ENCODE peak calls at places on chromosomes 5 and 9, in six cellular contexts. C is HepG2, T is H1, O is GM12878, I is GM12892, Q is K562. N is an unnamed sample.

GRCh38 chr9:37650873-37651768 is at the start of gene FRMPD1:
- DNase-seq in C (peak), T (peak), O (no peak), I (peak), Q (no peak), N (peak)

GRCh38 chr5:109937951-109938350 is 248.2 kb downstream of the MAN2A1 start:
- DNase-seq in C (no peak), T (no peak), O (no peak), I (no peak), Q (no peak), N (no peak)

GRCh38 chr9:6215562-6215961 is at the start of gene IL33:
- DNase-seq in C (no peak), T (no peak), O (no peak), I (no peak), Q (no peak), N (no peak)

GRCh38 chr5:95619096-95619495 is 791 bp upstream of the GPR150 start:
- DNase-seq in C (no peak), T (no peak), O (no peak), I (no peak), Q (no peak), N (no peak)

GRCh38 chr9:96495341-96495740 is 45.4 kb downstream of the HABP4 start:
- DNase-seq in C (no peak), T (no peak), O (no peak), I (no peak), Q (no peak), N (no peak)

GRCh38 chr9:82168585-82168984 is 180.0 kb downstream of the SPATA31D1 start:
- DNase-seq in C (no peak), T (no peak), O (no peak), I (no peak), Q (no peak), N (no peak)

GRCh38 chr5:1203968-1204692 is 2.7 kb downstream of the SLC6A19 start:
- DNase-seq in C (no peak), T (no peak), O (no peak), I (no peak), Q (no peak), N (no peak)

GRCh38 chr5:2387224-2388004 is 364.1 kb downstream of the IRX2 start:
- DNase-seq in C (no peak), T (no peak), O (no peak), I (no peak), Q (no peak), N (no peak)

GRCh38 chr5:8525835-8526234 is 656.9 kb downstream of the MTRR start:
- DNase-seq in C (no peak), T (no peak), O (no peak), I (no peak), Q (no peak), N (no peak)

GRCh38 chr5:73282923-73283322 is 109.9 kb downstream of the TMEM174 start:
- DNase-seq in C (no peak), T (no peak), O (no peak), I (no peak), Q (no peak), N (no peak)

GRCh38 chr5:134769206-134769605 is 10.6 kb downstream of the DDX46 start:
- DNase-seq in C (peak), T (no peak), O (no peak), I (no peak), Q (no peak), N (no peak)

GRCh38 chr5:79666758-79667157 is 22.9 kb upstream of the CMYA5 start:
- DNase-seq in C (no peak), T (no peak), O (no peak), I (no peak), Q (no peak), N (no peak)

GRCh38 chr9:76761448-76761847 is 2.8 kb upstream of the PCA3 start:
- DNase-seq in C (no peak), T (no peak), O (no peak), I (no peak), Q (peak), N (no peak)

DNA sequence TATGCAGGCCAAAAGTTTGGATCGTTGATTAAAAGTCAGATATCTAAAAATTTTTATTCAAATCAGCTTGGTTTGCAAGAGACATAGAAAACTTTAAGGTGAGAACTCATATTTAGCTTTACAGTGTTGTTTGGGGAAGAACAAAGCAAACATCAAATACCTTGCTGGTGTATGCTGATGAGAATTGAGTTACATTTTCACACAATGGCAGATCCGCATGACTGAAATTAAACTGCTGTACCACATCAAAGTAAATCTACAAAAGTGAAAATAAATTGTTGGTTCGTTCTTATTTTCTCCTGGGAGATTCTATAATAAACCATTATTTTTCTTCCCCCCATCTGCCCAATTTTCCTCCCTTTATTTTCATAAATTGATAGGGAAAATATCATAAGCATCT is 198.2 kb upstream of the PCSK5 start:
- DNase-seq in C (no peak), T (no peak), O (no peak), I (no peak), Q (no peak), N (no peak)
- TF ChIP-seq TAF1 in C (no peak), T (no peak), O (no peak), I (no peak), Q (no peak), N (no peak)

DNA sequence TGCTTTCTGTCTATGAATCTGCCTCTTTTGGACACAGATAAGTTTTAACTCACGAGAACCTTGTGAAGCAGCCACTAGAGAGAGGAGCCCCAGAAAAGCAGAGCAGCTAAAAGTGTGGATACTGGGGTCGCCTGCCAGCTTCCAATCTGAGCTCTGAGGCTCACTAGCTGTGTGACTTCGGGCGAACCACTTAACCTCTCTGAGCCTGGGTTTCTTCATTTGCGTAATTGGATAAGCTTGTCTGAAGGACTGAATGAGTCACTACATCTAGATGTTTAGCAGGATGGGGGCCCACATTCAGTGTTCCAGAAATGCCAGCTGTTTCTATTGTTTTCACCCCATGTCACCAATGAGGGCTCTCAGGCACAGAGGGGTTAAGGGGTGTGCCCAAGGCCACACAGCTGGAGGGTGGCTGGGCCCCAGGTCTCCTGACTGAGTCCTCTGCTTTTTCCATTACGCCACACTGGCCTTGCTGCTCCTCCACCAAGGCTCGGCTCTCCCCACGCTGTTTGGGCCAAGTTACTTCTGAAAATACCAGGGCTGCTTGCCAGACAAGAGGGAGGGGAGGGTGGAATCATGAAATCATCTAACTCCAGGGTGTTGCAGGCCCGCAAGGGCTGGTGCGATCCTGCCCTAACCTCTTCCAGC is 36.2 kb downstream of the SH3PXD2B start:
- DNase-seq in C (peak), T (no peak), O (no peak), I (no peak), Q (no peak), N (no peak)
- TF ChIP-seq POLR2AphosphoS5 in C (no peak), T (no peak), O (no peak), I (no peak), Q (no peak), N (no peak)

GRCh38 chr5:60701317-60701988 is 1.5 kb upstream of the DEPDC1B start:
- DNase-seq in C (no peak), T (no peak), O (no peak), I (no peak), Q (no peak), N (no peak)

GRCh38 chr5:60699549-60700346 is at the start of gene DEPDC1B:
- DNase-seq in C (peak), T (peak), O (peak), I (peak), Q (peak), N (peak)

GRCh38 chr5:60703944-60704343 is 4.0 kb upstream of the DEPDC1B start:
- DNase-seq in C (no peak), T (no peak), O (no peak), I (no peak), Q (no peak), N (no peak)

GRCh38 chr5:60698316-60698715 is 1.6 kb downstream of the DEPDC1B start:
- DNase-seq in C (no peak), T (no peak), O (no peak), I (no peak), Q (no peak), N (no peak)

GRCh38 chr5:60700347-60700815 is 415 bp upstream of the DEPDC1B start:
- DNase-seq in C (peak), T (no peak), O (no peak), I (no peak), Q (no peak), N (no peak)
- TF ChIP-seq POLR2A in C (no peak), T (no peak), O (no peak), I (no peak), Q (no peak), N (no peak)

GRCh38 chr5:128441923-128442322 is 96.1 kb downstream of the FBN2 start:
- DNase-seq in C (no peak), T (no peak), O (no peak), I (no peak), Q (no peak), N (no peak)
- TF ChIP-seq TAF1 in C (no peak), T (no peak), O (no peak), I (no peak), Q (no peak), N (no peak)

DNA sequence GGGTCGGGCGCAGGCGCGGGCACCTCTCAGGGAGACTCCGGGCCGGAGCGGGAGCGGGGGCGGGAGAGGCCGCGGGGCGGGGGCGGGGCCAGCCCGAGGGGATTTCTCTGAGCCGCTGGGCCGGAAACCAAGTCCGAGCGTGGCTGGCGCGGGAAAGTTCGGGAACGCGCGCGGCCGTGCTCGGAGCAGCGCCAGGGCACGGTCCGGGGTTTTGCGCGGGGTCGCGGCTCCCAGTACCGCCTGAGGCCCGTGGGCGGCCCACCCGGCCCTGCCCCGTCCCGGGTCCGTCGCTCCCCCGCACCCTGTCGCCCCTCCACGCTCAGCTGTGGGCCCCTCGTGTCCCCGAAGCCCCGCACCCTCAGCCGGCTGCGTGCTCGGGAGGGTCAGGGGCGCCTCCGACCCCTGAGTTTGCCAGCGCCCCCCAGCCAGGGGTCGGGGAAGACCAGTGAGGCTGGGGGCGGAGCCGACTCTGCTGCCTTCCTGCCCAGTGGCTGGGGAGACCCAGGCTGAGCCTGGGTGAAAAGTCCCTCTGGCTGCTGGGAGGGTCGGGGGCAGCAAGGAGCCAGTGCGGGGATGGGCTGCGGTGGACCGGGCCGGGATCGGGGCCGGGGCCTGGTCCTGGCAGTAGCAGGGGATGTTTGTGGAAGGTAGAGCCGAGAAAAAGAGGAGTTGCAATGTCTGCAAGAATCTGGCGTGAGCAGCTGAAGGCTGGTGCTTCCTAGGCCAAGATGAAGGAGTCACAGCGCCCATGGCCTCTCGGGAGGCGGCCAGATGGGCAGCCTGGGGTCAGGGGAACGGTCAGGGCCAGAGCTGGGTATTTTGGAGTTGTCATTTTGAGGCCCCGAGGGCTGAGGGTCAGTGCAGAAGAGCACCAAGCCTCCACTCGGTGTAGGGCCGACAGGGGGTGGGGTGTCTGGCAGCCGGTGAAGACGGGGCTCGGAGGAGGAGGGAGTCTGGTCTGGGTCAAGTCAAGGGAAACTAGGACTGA is 588 bp downstream of the TRAF2 start:
- DNase-seq in C (no peak), T (peak), O (no peak), I (peak), Q (peak), N (peak)
- TF ChIP-seq POLR2AphosphoS5 in C (peak), T (no peak), O (peak), I (no peak), Q (no peak), N (no peak)

GRCh38 chr9:35684921-35685320 is 4.8 kb downstream of the TPM2 start:
- DNase-seq in C (no peak), T (no peak), O (no peak), I (no peak), Q (no peak), N (no peak)

GRCh38 chr9:35687306-35687705 is 2.4 kb downstream of the TPM2 start:
- DNase-seq in C (peak), T (no peak), O (no peak), I (no peak), Q (no peak), N (no peak)

GRCh38 chr9:35685506-35685905 is 4.2 kb downstream of the TPM2 start:
- DNase-seq in C (no peak), T (no peak), O (no peak), I (no peak), Q (no peak), N (no peak)

GRCh38 chr9:35687972-35688557 is 1.7 kb downstream of the TPM2 start:
- DNase-seq in C (no peak), T (no peak), O (no peak), I (no peak), Q (no peak), N (no peak)

DNA sequence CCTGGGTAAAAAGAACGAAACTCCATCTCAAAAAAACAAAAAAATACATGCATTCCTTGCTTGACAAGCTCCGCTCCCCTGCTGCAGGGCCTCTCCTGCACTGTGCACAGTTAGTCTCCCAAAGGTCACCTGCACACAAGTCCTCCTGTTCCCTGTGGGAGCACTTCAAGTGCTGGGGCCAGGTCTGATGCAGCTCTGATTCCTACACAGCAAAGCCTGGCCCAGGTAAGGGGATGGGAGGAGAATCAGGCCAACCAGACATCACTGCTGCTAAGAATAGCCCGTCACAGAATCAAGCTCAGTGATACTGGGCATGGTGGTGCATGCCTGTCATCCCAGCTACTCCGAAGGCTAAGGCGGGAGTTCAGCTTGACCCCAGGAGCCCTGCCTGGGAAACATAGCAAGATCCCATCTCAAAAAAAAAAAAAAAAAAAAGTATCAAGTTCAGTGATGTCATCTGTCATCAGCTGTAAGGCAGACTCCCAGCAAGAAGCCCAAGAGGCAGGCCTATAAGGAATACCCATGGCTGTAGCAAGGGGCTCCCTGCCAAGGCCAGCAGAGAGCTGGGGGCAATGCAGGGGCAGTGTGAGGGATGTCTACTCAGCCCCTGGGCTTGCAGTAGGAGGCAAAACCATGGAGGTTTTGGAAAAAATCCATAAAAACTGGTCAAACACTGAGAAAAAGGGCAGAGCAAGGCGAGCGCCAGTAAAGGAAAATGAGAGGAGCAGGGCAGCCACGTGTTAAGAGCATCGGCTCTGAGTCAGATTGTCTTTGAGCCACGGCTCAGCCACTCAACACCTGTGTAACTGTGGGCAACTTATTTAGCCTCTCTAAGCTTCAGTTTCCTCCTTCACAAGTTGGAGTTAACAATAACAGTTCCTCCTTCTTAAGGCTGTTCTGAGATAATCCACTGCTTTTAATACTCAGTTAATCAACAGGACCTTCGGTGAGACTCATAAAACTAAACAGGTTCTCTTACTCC is 3.2 kb downstream of the TPM2 start:
- DNase-seq in C (no peak), T (no peak), O (no peak), I (no peak), Q (no peak), N (no peak)
- TF ChIP-seq POLR2A in C (no peak), T (no peak), O (no peak), I (no peak), Q (no peak), N (no peak)

GRCh38 chr5:19605846-19606407 is 382.1 kb downstream of the CDH18 start:
- DNase-seq in C (no peak), T (no peak), O (no peak), I (no peak), Q (no peak), N (no peak)
- TF ChIP-seq TAF1 in C (no peak), T (no peak), O (no peak), I (no peak), Q (no peak), N (no peak)

DNA sequence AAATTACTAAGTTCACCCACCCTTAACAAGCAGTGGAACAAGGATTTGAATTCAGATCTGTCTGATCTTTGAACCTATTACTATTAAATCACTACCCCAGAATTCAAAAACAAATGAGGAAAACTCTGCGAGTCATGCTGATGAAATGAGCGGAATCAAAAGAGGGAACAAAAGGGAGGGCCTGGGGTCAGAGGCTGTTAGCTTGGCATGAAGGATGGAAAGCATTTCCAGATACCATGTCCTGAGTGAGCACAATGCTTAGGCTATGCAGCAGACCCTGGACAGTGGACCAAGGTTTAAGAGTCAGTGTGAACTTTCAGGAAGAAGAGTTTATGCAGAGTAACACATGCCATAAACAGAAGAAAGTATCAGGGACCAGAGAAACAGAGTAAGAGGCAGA is 30.5 kb downstream of the GRIA1 start:
- DNase-seq in C (no peak), T (no peak), O (no peak), I (no peak), Q (no peak), N (no peak)
- TF ChIP-seq POLR2AphosphoS5 in C (no peak), T (no peak), O (no peak), I (no peak), Q (no peak), N (no peak)

GRCh38 chr9:95142728-95143127 is 174.8 kb downstream of the FANCC start:
- DNase-seq in C (no peak), T (no peak), O (no peak), I (no peak), Q (no peak), N (no peak)

GRCh38 chr9:95140821-95141220 is 176.7 kb downstream of the FANCC start:
- DNase-seq in C (no peak), T (no peak), O (no peak), I (no peak), Q (no peak), N (no peak)

GRCh38 chr9:95148121-95148520 is 169.4 kb downstream of the FANCC start:
- DNase-seq in C (no peak), T (no peak), O (no peak), I (no peak), Q (no peak), N (no peak)

GRCh38 chr9:95147452-95147851 is 170.1 kb downstream of the FANCC start:
- DNase-seq in C (no peak), T (no peak), O (no peak), I (no peak), Q (no peak), N (no peak)

DNA sequence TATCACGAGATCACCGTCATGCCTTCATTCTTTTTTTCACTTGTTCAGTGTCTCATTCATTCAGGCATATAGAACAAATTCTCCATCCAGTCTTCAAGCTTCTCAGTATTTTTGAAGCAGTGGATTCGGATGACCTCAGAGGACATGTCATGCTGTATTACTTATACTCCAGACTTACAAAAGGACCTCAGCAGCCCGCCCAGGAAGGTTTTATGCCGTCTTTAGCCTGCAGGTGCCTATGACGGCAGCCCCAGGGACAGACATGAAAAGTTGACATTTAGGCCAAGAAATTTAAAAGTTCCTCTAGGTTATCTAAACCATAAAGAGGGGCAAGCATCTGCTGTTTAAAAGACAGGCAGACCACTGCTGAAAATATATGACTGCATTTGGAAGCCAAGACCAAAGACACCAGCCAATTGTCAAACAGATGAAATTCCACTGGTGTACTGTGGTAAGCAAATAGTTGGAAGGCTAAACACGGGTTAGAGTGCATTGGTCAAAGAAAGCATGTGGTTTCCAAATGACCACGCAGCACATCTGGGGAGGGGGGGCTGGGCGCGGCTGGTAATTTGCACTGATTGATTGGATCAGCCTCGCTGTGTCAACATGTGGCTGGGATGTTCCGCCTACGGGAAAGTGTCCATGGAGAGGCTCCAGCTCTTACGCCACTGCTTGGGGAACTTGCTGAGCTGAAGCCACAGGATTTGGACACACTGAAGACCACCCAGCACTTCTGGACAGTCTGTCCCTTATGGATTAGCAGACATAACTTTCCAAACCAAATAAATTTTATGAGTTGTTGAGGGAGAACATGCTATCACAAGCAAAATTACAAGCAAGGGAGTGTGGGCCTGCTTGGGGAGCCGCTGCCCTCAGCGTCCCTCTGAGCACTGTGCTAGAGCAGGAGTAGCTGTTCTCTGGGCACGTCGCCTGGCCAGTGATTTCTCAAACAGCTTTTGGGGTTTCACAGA is 173.6 kb downstream of the FANCC start:
- DNase-seq in C (peak), T (no peak), O (no peak), I (no peak), Q (no peak), N (no peak)
- TF ChIP-seq POLR2A in C (no peak), T (no peak), O (no peak), I (no peak), Q (no peak), N (no peak)

N was measured in GM12891.